ENCODE peak calls at places on chromosomes 5 and 9, in nine cellular contexts. U, O, J, Z, Q, X, E, H and K are unnamed samples.

GRCh38 chr5:159525117-159525516 is 194.8 kb upstream of the IL12B start:
- DNase-seq in U (no peak), O (peak), J (no peak), Z (no peak), Q (no peak), X (no peak), E (no peak), H (no peak), K (no peak)

GRCh38 chr5:76831108-76831447 is 12.2 kb downstream of the F2RL1 start:
- DNase-seq in U (no peak), O (no peak), J (no peak), Z (no peak), Q (no peak), X (no peak), E (no peak), H (peak), K (peak)

GRCh38 chr9:32551491-32552049 is 557 bp upstream of the SMIM27 start:
- DNase-seq in U (peak), O (peak), J (no peak), Z (peak), Q (no peak), X (peak), E (no peak), H (peak), K (peak)

GRCh38 chr5:151523335-151523734 is 67.8 kb downstream of the FAT2 start:
- DNase-seq in U (no peak), O (peak), J (no peak), Z (no peak), Q (no peak), X (peak), E (no peak), H (peak), K (peak)

GRCh38 chr5:10244357-10244944 is 5.2 kb downstream of the ATPSCKMT start:
- DNase-seq in U (no peak), O (no peak), J (no peak), Z (no peak), Q (no peak), X (no peak), E (no peak), H (no peak), K (no peak)

GRCh38 chr5:33312631-33313030 is 128.1 kb upstream of the TARS1 start:
- DNase-seq in U (no peak), O (no peak), J (no peak), Z (no peak), Q (no peak), X (no peak), E (no peak), H (no peak), K (no peak)

GRCh38 chr9:125272697-125273096 is 11.1 kb downstream of the GAPVD1 start:
- DNase-seq in U (no peak), O (no peak), J (no peak), Z (no peak), Q (no peak), X (no peak), E (no peak), H (no peak), K (no peak)

GRCh38 chr5:109063223-109063622 is 315.5 kb downstream of the FER start:
- DNase-seq in U (no peak), O (no peak), J (no peak), Z (no peak), Q (no peak), X (no peak), E (no peak), H (no peak), K (no peak)

GRCh38 chr9:2271426-2271825 is 256.3 kb downstream of the SMARCA2 start:
- DNase-seq in U (peak), O (no peak), J (no peak), Z (no peak), Q (no peak), X (no peak), E (no peak), H (peak), K (no peak)

GRCh38 chr5:174642816-174643405 is 81.5 kb upstream of the MSX2 start:
- DNase-seq in U (no peak), O (no peak), J (no peak), Z (no peak), Q (no peak), X (no peak), E (no peak), H (peak), K (no peak)

GRCh38 chr9:15244001-15244441 is 63.0 kb downstream of the TTC39B start:
- DNase-seq in U (no peak), O (no peak), J (no peak), Z (no peak), Q (no peak), X (no peak), E (no peak), H (no peak), K (no peak)

GRCh38 chr5:134171972-134172371 is 4.8 kb downstream of the SKP1 start:
- DNase-seq in U (no peak), O (no peak), J (no peak), Z (no peak), Q (no peak), X (no peak), E (no peak), H (no peak), K (no peak)

GRCh38 chr5:160133918-160134304 is 14.7 kb upstream of the PWWP2A start:
- DNase-seq in U (no peak), O (no peak), J (no peak), Z (no peak), Q (no peak), X (no peak), E (no peak), H (no peak), K (no peak)

GRCh38 chr5:116731432-116731831 is 156.8 kb upstream of the SEMA6A start:
- DNase-seq in U (no peak), O (no peak), J (no peak), Z (no peak), Q (no peak), X (no peak), E (no peak), H (no peak), K (no peak)